ENCODE peak calls at places on chromosomes 6 and 20, in four cellular contexts. One of them, this sample, is unnamed.
A peak's percentile ranks its signal among the peaks of the same experiment; 100 is the strongest.

GRCh38 chr6:24720131-24720603 is 1.2 kb upstream of the C6orf62 start:
- DNase-seq in B cell: peak; percentile 72
- DNase-seq in RCC 7860: peak; percentile 27
- DNase-seq in activated T-cell treated with anti-CD3 and anti-CD28 coated beads, Interleukin-2, amount 50 U/mL, for 72 hours: peak; percentile 79
- DNase-seq in this sample: peak; percentile 68

GRCh38 chr20:41782255-41782654 is 164.1 kb upstream of the CHD6 start:
- DNase-seq in activated T-cell treated with anti-CD3 and anti-CD28 coated beads, Interleukin-2, amount 50 U/mL, for 72 hours: no peak
- DNase-seq in B cell: no peak
- DNase-seq in RCC 7860: no peak
- DNase-seq in this sample: no peak

GRCh38 chr20:63889241-63890200 is 5.4 kb upstream of the DNAJC5 start:
- DNase-seq in B cell: no peak
- DNase-seq in RCC 7860: no peak
- DNase-seq in activated T-cell treated with anti-CD3 and anti-CD28 coated beads, Interleukin-2, amount 50 U/mL, for 72 hours: no peak
- DNase-seq in this sample: no peak

GRCh38 chr6:11460837-11461661 is 76.5 kb upstream of the TMEM170B start:
- DNase-seq in B cell: peak; percentile 63
- DNase-seq in RCC 7860: no peak
- DNase-seq in activated T-cell treated with anti-CD3 and anti-CD28 coated beads, Interleukin-2, amount 50 U/mL, for 72 hours: peak; percentile 44
- DNase-seq in this sample: peak; percentile 49

GRCh38 chr20:52805892-52806291 is 166.3 kb upstream of the TSHZ2 start:
- DNase-seq in activated T-cell treated with anti-CD3 and anti-CD28 coated beads, Interleukin-2, amount 50 U/mL, for 72 hours: no peak
- DNase-seq in B cell: no peak
- DNase-seq in RCC 7860: no peak
- DNase-seq in this sample: no peak

GRCh38 chr6:45590225-45590624 is 212.5 kb upstream of the SUPT3H start:
- DNase-seq in B cell: no peak
- DNase-seq in RCC 7860: peak; percentile 68
- DNase-seq in activated T-cell treated with anti-CD3 and anti-CD28 coated beads, Interleukin-2, amount 50 U/mL, for 72 hours: no peak
- DNase-seq in this sample: no peak

GRCh38 chr6:4603291-4603690 is 172.9 kb upstream of the CDYL start:
- DNase-seq in activated T-cell treated with anti-CD3 and anti-CD28 coated beads, Interleukin-2, amount 50 U/mL, for 72 hours: no peak
- DNase-seq in B cell: no peak
- DNase-seq in RCC 7860: peak; percentile 27
- DNase-seq in this sample: no peak

GRCh38 chr6:50850223-50850751 is 31.6 kb downstream of the TFAP2B start:
- DNase-seq in activated T-cell treated with anti-CD3 and anti-CD28 coated beads, Interleukin-2, amount 50 U/mL, for 72 hours: no peak
- DNase-seq in RCC 7860: no peak
- DNase-seq in B cell: no peak
- DNase-seq in this sample: no peak

GRCh38 chr6:49054311-49054710 is 408.7 kb downstream of the MMUT start:
- DNase-seq in B cell: no peak
- DNase-seq in activated T-cell treated with anti-CD3 and anti-CD28 coated beads, Interleukin-2, amount 50 U/mL, for 72 hours: no peak
- DNase-seq in RCC 7860: no peak
- DNase-seq in this sample: no peak

GRCh38 chr6:89989742-89990141 is 95.5 kb downstream of the GJA10 start:
- DNase-seq in B cell: no peak
- DNase-seq in RCC 7860: no peak
- DNase-seq in activated T-cell treated with anti-CD3 and anti-CD28 coated beads, Interleukin-2, amount 50 U/mL, for 72 hours: no peak
- DNase-seq in this sample: no peak

GRCh38 chr20:9294081-9294480 is 220.3 kb upstream of the LAMP5 start:
- DNase-seq in activated T-cell treated with anti-CD3 and anti-CD28 coated beads, Interleukin-2, amount 50 U/mL, for 72 hours: no peak
- DNase-seq in B cell: no peak
- DNase-seq in RCC 7860: peak; percentile 43
- DNase-seq in this sample: no peak

GRCh38 chr6:90159452-90159851 is 137.2 kb downstream of the BACH2 start:
- DNase-seq in B cell: no peak
- DNase-seq in RCC 7860: no peak
- DNase-seq in activated T-cell treated with anti-CD3 and anti-CD28 coated beads, Interleukin-2, amount 50 U/mL, for 72 hours: no peak
- DNase-seq in this sample: no peak

GRCh38 chr6:69719602-69720193 is 77.1 kb downstream of the LMBRD1 start:
- DNase-seq in activated T-cell treated with anti-CD3 and anti-CD28 coated beads, Interleukin-2, amount 50 U/mL, for 72 hours: no peak
- DNase-seq in RCC 7860: no peak
- DNase-seq in B cell: no peak
- DNase-seq in this sample: no peak

GRCh38 chr6:34610819-34611477 is 54.8 kb upstream of the SPDEF start:
- DNase-seq in activated T-cell treated with anti-CD3 and anti-CD28 coated beads, Interleukin-2, amount 50 U/mL, for 72 hours: no peak
- DNase-seq in B cell: no peak
- DNase-seq in RCC 7860: peak; percentile 27
- DNase-seq in this sample: no peak

GRCh38 chr20:50883856-50884255 is 47.4 kb downstream of the ADNP start:
- DNase-seq in RCC 7860: no peak
- DNase-seq in B cell: no peak
- DNase-seq in activated T-cell treated with anti-CD3 and anti-CD28 coated beads, Interleukin-2, amount 50 U/mL, for 72 hours: no peak
- DNase-seq in this sample: no peak

GRCh38 chr20:36745234-36745926 is 510 bp downstream of the NDRG3 start:
- DNase-seq in RCC 7860: no peak
- DNase-seq in activated T-cell treated with anti-CD3 and anti-CD28 coated beads, Interleukin-2, amount 50 U/mL, for 72 hours: no peak
- DNase-seq in B cell: no peak
- DNase-seq in this sample: no peak

GRCh38 chr20:61736751-61737310 is 328.9 kb downstream of the TAF4 start:
- DNase-seq in RCC 7860: no peak
- DNase-seq in activated T-cell treated with anti-CD3 and anti-CD28 coated beads, Interleukin-2, amount 50 U/mL, for 72 hours: no peak
- DNase-seq in B cell: no peak
- DNase-seq in this sample: no peak

GRCh38 chr6:167564416-167565250 is 239.7 kb downstream of the TTLL2 start:
- DNase-seq in activated T-cell treated with anti-CD3 and anti-CD28 coated beads, Interleukin-2, amount 50 U/mL, for 72 hours: no peak
- DNase-seq in B cell: no peak
- DNase-seq in RCC 7860: no peak
- DNase-seq in this sample: no peak

GRCh38 chr6:75171581-75172360 is 34.1 kb downstream of the COL12A1 start:
- DNase-seq in RCC 7860: no peak
- DNase-seq in B cell: no peak
- DNase-seq in activated T-cell treated with anti-CD3 and anti-CD28 coated beads, Interleukin-2, amount 50 U/mL, for 72 hours: no peak
- DNase-seq in this sample: no peak

GRCh38 chr6:56713285-56713684 is 70.6 kb upstream of the DST start:
- DNase-seq in B cell: no peak
- DNase-seq in RCC 7860: peak; percentile 86
- DNase-seq in activated T-cell treated with anti-CD3 and anti-CD28 coated beads, Interleukin-2, amount 50 U/mL, for 72 hours: no peak
- DNase-seq in this sample: no peak

GRCh38 chr6:52530351-52530750 is 46.5 kb downstream of the TRAM2 start:
- DNase-seq in activated T-cell treated with anti-CD3 and anti-CD28 coated beads, Interleukin-2, amount 50 U/mL, for 72 hours: no peak
- DNase-seq in RCC 7860: no peak
- DNase-seq in B cell: no peak
- DNase-seq in this sample: no peak

GRCh38 chr6:2264932-2265331 is 19.5 kb upstream of the GMDS start:
- DNase-seq in B cell: no peak
- DNase-seq in RCC 7860: peak; percentile 47
- DNase-seq in activated T-cell treated with anti-CD3 and anti-CD28 coated beads, Interleukin-2, amount 50 U/mL, for 72 hours: no peak
- DNase-seq in this sample: no peak

GRCh38 chr20:47753571-47754120 is 31.6 kb downstream of the SULF2 start:
- DNase-seq in B cell: no peak
- DNase-seq in activated T-cell treated with anti-CD3 and anti-CD28 coated beads, Interleukin-2, amount 50 U/mL, for 72 hours: no peak
- DNase-seq in RCC 7860: no peak
- DNase-seq in this sample: no peak

GRCh38 chr6:35086282-35086632 is 54.9 kb downstream of the TCP11 start:
- DNase-seq in activated T-cell treated with anti-CD3 and anti-CD28 coated beads, Interleukin-2, amount 50 U/mL, for 72 hours: no peak
- DNase-seq in B cell: no peak
- DNase-seq in RCC 7860: no peak
- DNase-seq in this sample: peak; percentile 10

GRCh38 chr6:161273356-161273751 is 507 bp downstream of the AGPAT4 start:
- DNase-seq in B cell: no peak
- DNase-seq in activated T-cell treated with anti-CD3 and anti-CD28 coated beads, Interleukin-2, amount 50 U/mL, for 72 hours: peak; percentile 15
- DNase-seq in RCC 7860: peak; percentile 35
- DNase-seq in this sample: no peak

GRCh38 chr6:79630883-79631799 is at the start of gene SH3BGRL2:
- DNase-seq in B cell: no peak
- DNase-seq in RCC 7860: peak; percentile 40
- DNase-seq in activated T-cell treated with anti-CD3 and anti-CD28 coated beads, Interleukin-2, amount 50 U/mL, for 72 hours: peak; percentile 32
- DNase-seq in this sample: peak; percentile 78

GRCh38 chr20:47295921-47296426 is 60.5 kb downstream of the ZMYND8 start:
- DNase-seq in B cell: no peak
- DNase-seq in RCC 7860: peak; percentile 50
- DNase-seq in activated T-cell treated with anti-CD3 and anti-CD28 coated beads, Interleukin-2, amount 50 U/mL, for 72 hours: no peak
- DNase-seq in this sample: no peak

This sample was measured in GM13976.